ENCODE peak calls at places on chromosomes 11 and 22, in eight cellular contexts. C, F, O, R, N, Q, Y and T are unnamed samples.

GRCh38 chr11:4466168-4466891 is 16.1 kb upstream of the OR52K1 start:
- DNase-seq in C (no peak), F (no peak), O (no peak), R (no peak), N (no peak), Q (no peak), Y (no peak), T (no peak)

GRCh38 chr22:38311331-38311635 is 6.0 kb downstream of the CSNK1E start:
- DNase-seq in C (no peak), F (no peak), O (no peak), R (no peak), N (no peak), Q (no peak), Y (no peak), T (no peak)

GRCh38 chr11:76361365-76361764 is 19.6 kb downstream of the THAP12 start:
- DNase-seq in C (no peak), F (no peak), O (no peak), R (no peak), N (no peak), Q (no peak), Y (no peak), T (no peak)

GRCh38 chr22:42564699-42565098 is 10.9 kb downstream of the SERHL2 start:
- DNase-seq in C (no peak), F (no peak), O (no peak), R (no peak), N (no peak), Q (no peak), Y (no peak), T (no peak)

GRCh38 chr11:102144357-102145342 is 34.4 kb downstream of the YAP1 start:
- DNase-seq in C (no peak), F (no peak), O (no peak), R (peak; percentile 14), N (no peak), Q (peak; percentile 72), Y (peak; percentile 50), T (no peak)

GRCh38 chr11:117535201-117535869 is 207.7 kb downstream of the CEP164 start:
- DNase-seq in C (peak; percentile 65), F (no peak), O (no peak), R (peak; percentile 88), N (no peak), Q (no peak), Y (no peak), T (peak; percentile 59)

GRCh38 chr11:72411623-72412532 is 22.5 kb downstream of the CLPB start:
- DNase-seq in C (peak; percentile 79), F (peak; percentile 71), O (peak; percentile 35), R (no peak), N (no peak), Q (peak; percentile 69), Y (no peak), T (peak; percentile 91)

GRCh38 chr22:41517172-41518047 is 26.9 kb downstream of the POLR3H start:
- DNase-seq in C (peak; percentile 25), F (no peak), O (no peak), R (peak; percentile 37), N (peak; percentile 52), Q (peak; percentile 89), Y (no peak), T (peak; percentile 17)

GRCh38 chr22:35630891-35631290 is 13.8 kb upstream of the MB start:
- DNase-seq in C (no peak), F (no peak), O (no peak), R (no peak), N (no peak), Q (no peak), Y (no peak), T (no peak)